ENCODE peak calls at places on chromosomes 11 and 22, in seven cellular contexts. One of them, this sample, is unnamed.

GRCh38 chr11:15307600-15307999 is 192.9 kb downstream of the INSC start:
- DNase-seq in PC-3: no peak
- DNase-seq in cardiac fibroblast: no peak
- DNase-seq in astrocyte of the spinal cord: no peak
- DNase-seq in OCI-LY7: no peak
- DNase-seq in esophagus squamous epithelium: no peak
- DNase-seq in CD8-positive, alpha-beta T cell: no peak
- DNase-seq in this sample: no peak

GRCh38 chr11:102647430-102647829 is 22.3 kb upstream of the MMP20 start:
- DNase-seq in PC-3: peak
- DNase-seq in cardiac fibroblast: peak
- DNase-seq in astrocyte of the spinal cord: no peak
- DNase-seq in OCI-LY7: no peak
- DNase-seq in esophagus squamous epithelium: no peak
- DNase-seq in CD8-positive, alpha-beta T cell: no peak
- DNase-seq in this sample: peak

GRCh38 chr11:128931661-128932060 is 11.0 kb downstream of the TP53AIP1 start:
- DNase-seq in PC-3: no peak
- DNase-seq in cardiac fibroblast: no peak
- DNase-seq in astrocyte of the spinal cord: no peak
- DNase-seq in OCI-LY7: no peak
- DNase-seq in esophagus squamous epithelium: no peak
- DNase-seq in CD8-positive, alpha-beta T cell: no peak
- DNase-seq in this sample: no peak

GRCh38 chr11:128757886-128758612 is 64.2 kb downstream of the FLI1 start:
- DNase-seq in PC-3: peak
- DNase-seq in cardiac fibroblast: no peak
- DNase-seq in astrocyte of the spinal cord: no peak
- DNase-seq in OCI-LY7: peak
- DNase-seq in esophagus squamous epithelium: no peak
- DNase-seq in CD8-positive, alpha-beta T cell: no peak
- DNase-seq in this sample: no peak

GRCh38 chr22:42172385-42173172 is 42.0 kb upstream of the CYP2D6 start:
- DNase-seq in PC-3: no peak
- DNase-seq in cardiac fibroblast: peak
- DNase-seq in astrocyte of the spinal cord: peak
- DNase-seq in OCI-LY7: peak
- DNase-seq in esophagus squamous epithelium: no peak
- DNase-seq in CD8-positive, alpha-beta T cell: no peak
- DNase-seq in this sample: no peak

GRCh38 chr11:92969634-92970347 is at the start of gene MTNR1B:
- DNase-seq in PC-3: no peak
- DNase-seq in cardiac fibroblast: no peak
- DNase-seq in astrocyte of the spinal cord: no peak
- DNase-seq in OCI-LY7: no peak
- DNase-seq in esophagus squamous epithelium: no peak
- DNase-seq in CD8-positive, alpha-beta T cell: no peak
- DNase-seq in this sample: no peak

GRCh38 chr22:24810043-24810749 is 4.2 kb downstream of the SGSM1 start:
- DNase-seq in PC-3: no peak
- DNase-seq in cardiac fibroblast: no peak
- DNase-seq in astrocyte of the spinal cord: no peak
- DNase-seq in OCI-LY7: no peak
- DNase-seq in esophagus squamous epithelium: no peak
- DNase-seq in CD8-positive, alpha-beta T cell: no peak
- DNase-seq in this sample: no peak

GRCh38 chr22:29157759-29158535 is 47.7 kb upstream of the EMID1 start:
- DNase-seq in PC-3: peak
- DNase-seq in cardiac fibroblast: no peak
- DNase-seq in astrocyte of the spinal cord: no peak
- DNase-seq in OCI-LY7: peak
- DNase-seq in esophagus squamous epithelium: no peak
- DNase-seq in CD8-positive, alpha-beta T cell: no peak
- DNase-seq in this sample: no peak

GRCh38 chr22:41201146-41201545 is 4.0 kb upstream of the L3MBTL2 start:
- DNase-seq in PC-3: no peak
- DNase-seq in cardiac fibroblast: no peak
- DNase-seq in astrocyte of the spinal cord: no peak
- DNase-seq in OCI-LY7: no peak
- DNase-seq in esophagus squamous epithelium: no peak
- DNase-seq in CD8-positive, alpha-beta T cell: no peak
- DNase-seq in this sample: no peak

GRCh38 chr11:34366522-34366921 is 8.7 kb upstream of the ABTB2 start:
- DNase-seq in PC-3: peak
- DNase-seq in cardiac fibroblast: peak
- DNase-seq in astrocyte of the spinal cord: no peak
- DNase-seq in OCI-LY7: no peak
- DNase-seq in esophagus squamous epithelium: no peak
- DNase-seq in CD8-positive, alpha-beta T cell: no peak
- DNase-seq in this sample: peak

GRCh38 chr11:75716659-75717058 is 979 bp upstream of the MOGAT2 start:
- DNase-seq in PC-3: no peak
- DNase-seq in cardiac fibroblast: no peak
- DNase-seq in astrocyte of the spinal cord: no peak
- DNase-seq in OCI-LY7: no peak
- DNase-seq in esophagus squamous epithelium: no peak
- DNase-seq in CD8-positive, alpha-beta T cell: no peak
- DNase-seq in this sample: no peak

GRCh38 chr11:11078344-11078743 is 220.5 kb upstream of the ZBED5 start:
- DNase-seq in PC-3: peak
- DNase-seq in cardiac fibroblast: peak
- DNase-seq in astrocyte of the spinal cord: peak
- DNase-seq in OCI-LY7: no peak
- DNase-seq in esophagus squamous epithelium: no peak
- DNase-seq in CD8-positive, alpha-beta T cell: no peak
- DNase-seq in this sample: peak

GRCh38 chr11:108664730-108665525 is at the start of gene DDX10:
- DNase-seq in PC-3: peak
- DNase-seq in cardiac fibroblast: peak
- DNase-seq in astrocyte of the spinal cord: peak
- DNase-seq in OCI-LY7: peak
- DNase-seq in esophagus squamous epithelium: peak
- DNase-seq in CD8-positive, alpha-beta T cell: peak
- DNase-seq in this sample: peak
- TF ChIP-seq CTCF in PC-3: peak
- TF ChIP-seq CTCF in cardiac fibroblast: no peak
- TF ChIP-seq CTCF in astrocyte of the spinal cord: no peak
- TF ChIP-seq CTCF in OCI-LY7: peak
- TF ChIP-seq CTCF in esophagus squamous epithelium: peak
- TF ChIP-seq CTCF in CD8-positive, alpha-beta T cell: no peak
- TF ChIP-seq CTCF in this sample: peak

DNA sequence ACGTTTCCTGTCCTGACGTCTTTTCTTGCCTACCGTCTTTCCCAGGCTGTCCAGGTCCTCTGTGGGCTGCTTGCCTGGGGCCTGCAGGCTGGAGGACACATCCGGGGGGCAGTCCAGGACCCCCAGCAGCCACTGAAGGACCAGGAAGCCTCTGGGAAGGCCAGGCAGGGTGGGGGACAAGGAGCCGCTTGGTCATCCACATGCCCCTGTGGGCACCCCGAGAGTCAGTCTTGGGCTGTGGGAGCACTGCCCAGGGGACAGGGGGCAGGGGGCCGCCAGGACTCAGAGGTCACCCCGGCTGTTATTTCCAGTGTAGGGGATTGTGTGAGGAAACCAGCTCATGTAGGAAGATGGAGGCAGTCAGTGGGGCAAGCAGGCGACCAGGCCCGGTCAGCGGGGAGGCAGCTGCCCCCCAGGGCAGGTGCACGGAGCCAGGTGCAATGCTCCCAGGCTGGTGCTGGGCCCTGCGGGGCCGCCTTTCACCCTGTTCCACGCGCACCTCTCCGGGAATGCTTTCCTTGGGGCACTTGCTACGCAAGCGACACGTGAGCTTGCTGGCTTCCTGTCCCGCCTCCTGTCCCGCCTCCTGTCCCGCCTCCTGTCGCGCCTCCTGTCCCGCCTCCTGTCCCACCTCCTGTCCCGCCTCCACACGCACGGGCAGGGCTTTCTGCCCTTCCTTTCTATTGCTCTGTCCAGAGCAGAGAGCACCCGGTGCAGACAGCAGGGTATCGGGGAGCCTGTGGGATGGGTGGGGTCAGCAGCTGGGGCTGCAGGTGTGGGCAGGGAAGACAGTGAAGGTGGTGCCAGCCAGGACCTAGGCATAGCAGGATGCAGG is 39.5 kb downstream of the MUC5B start:
- DNase-seq in PC-3: peak
- DNase-seq in cardiac fibroblast: peak
- DNase-seq in astrocyte of the spinal cord: peak
- DNase-seq in OCI-LY7: peak
- DNase-seq in esophagus squamous epithelium: peak
- DNase-seq in CD8-positive, alpha-beta T cell: peak
- DNase-seq in this sample: peak
- H3K4me3 ChIP-seq in PC-3: peak
- H3K4me3 ChIP-seq in cardiac fibroblast: peak
- H3K4me3 ChIP-seq in astrocyte of the spinal cord: peak
- H3K4me3 ChIP-seq in OCI-LY7: peak
- H3K4me3 ChIP-seq in esophagus squamous epithelium: peak
- H3K4me3 ChIP-seq in CD8-positive, alpha-beta T cell: peak
- H3K4me3 ChIP-seq in this sample: peak

GRCh38 chr11:66336234-66337102 is at the start of gene RIN1:
- DNase-seq in PC-3: peak
- DNase-seq in cardiac fibroblast: peak
- DNase-seq in astrocyte of the spinal cord: peak
- DNase-seq in OCI-LY7: peak
- DNase-seq in esophagus squamous epithelium: no peak
- DNase-seq in CD8-positive, alpha-beta T cell: peak
- DNase-seq in this sample: peak
- TF ChIP-seq CTCF in PC-3: peak
- TF ChIP-seq CTCF in cardiac fibroblast: no peak
- TF ChIP-seq CTCF in astrocyte of the spinal cord: peak
- TF ChIP-seq CTCF in OCI-LY7: peak
- TF ChIP-seq CTCF in esophagus squamous epithelium: no peak
- TF ChIP-seq CTCF in CD8-positive, alpha-beta T cell: no peak
- TF ChIP-seq CTCF in this sample: peak

DNA sequence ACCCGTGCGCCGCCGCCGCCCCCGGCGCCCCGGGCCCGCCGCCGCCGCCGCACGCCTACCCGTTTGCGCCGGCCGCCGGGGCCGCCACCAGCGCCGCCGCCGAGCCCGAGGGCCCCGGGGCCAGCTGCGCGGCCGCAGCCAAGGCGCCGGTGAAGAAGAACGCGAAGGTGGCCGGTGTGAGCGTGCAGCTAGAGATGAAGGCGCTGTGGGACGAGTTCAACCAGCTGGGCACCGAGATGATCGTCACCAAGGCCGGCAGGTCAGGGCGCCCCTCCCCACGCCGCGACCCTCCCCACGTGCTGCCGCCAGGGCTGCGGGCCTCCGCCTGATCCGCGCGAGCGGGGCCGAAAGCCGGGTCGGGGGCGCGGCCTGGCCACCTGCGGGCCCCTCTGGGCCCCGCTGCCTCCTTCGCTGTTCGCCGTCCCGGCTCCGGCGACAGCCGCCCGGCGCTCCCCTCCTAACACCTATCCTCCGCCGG is 483 bp downstream of the TBX1 start:
- DNase-seq in PC-3: no peak
- DNase-seq in cardiac fibroblast: no peak
- DNase-seq in astrocyte of the spinal cord: no peak
- DNase-seq in OCI-LY7: no peak
- DNase-seq in esophagus squamous epithelium: no peak
- DNase-seq in CD8-positive, alpha-beta T cell: peak
- DNase-seq in this sample: no peak
- H3K4me3 ChIP-seq in PC-3: peak
- H3K4me3 ChIP-seq in cardiac fibroblast: no peak
- H3K4me3 ChIP-seq in astrocyte of the spinal cord: no peak
- H3K4me3 ChIP-seq in OCI-LY7: no peak
- H3K4me3 ChIP-seq in esophagus squamous epithelium: peak
- H3K4me3 ChIP-seq in CD8-positive, alpha-beta T cell: no peak
- H3K4me3 ChIP-seq in this sample: peak

GRCh38 chr11:133577403-133577802 is 45.1 kb upstream of the OPCML start:
- DNase-seq in PC-3: no peak
- DNase-seq in cardiac fibroblast: no peak
- DNase-seq in astrocyte of the spinal cord: no peak
- DNase-seq in OCI-LY7: no peak
- DNase-seq in esophagus squamous epithelium: no peak
- DNase-seq in CD8-positive, alpha-beta T cell: no peak
- DNase-seq in this sample: no peak

GRCh38 chr11:133579165-133580031 is 47.1 kb upstream of the OPCML start:
- DNase-seq in PC-3: no peak
- DNase-seq in cardiac fibroblast: no peak
- DNase-seq in astrocyte of the spinal cord: no peak
- DNase-seq in OCI-LY7: no peak
- DNase-seq in esophagus squamous epithelium: no peak
- DNase-seq in CD8-positive, alpha-beta T cell: no peak
- DNase-seq in this sample: no peak

GRCh38 chr11:133570376-133570775 is 38.1 kb upstream of the OPCML start:
- DNase-seq in PC-3: no peak
- DNase-seq in cardiac fibroblast: no peak
- DNase-seq in astrocyte of the spinal cord: no peak
- DNase-seq in OCI-LY7: no peak
- DNase-seq in esophagus squamous epithelium: no peak
- DNase-seq in CD8-positive, alpha-beta T cell: no peak
- DNase-seq in this sample: no peak

GRCh38 chr11:133581091-133581490 is 48.8 kb upstream of the OPCML start:
- DNase-seq in PC-3: no peak
- DNase-seq in cardiac fibroblast: no peak
- DNase-seq in astrocyte of the spinal cord: no peak
- DNase-seq in OCI-LY7: no peak
- DNase-seq in esophagus squamous epithelium: no peak
- DNase-seq in CD8-positive, alpha-beta T cell: no peak
- DNase-seq in this sample: no peak

GRCh38 chr11:133576351-133576750 is 44.0 kb upstream of the OPCML start:
- DNase-seq in PC-3: no peak
- DNase-seq in cardiac fibroblast: no peak
- DNase-seq in astrocyte of the spinal cord: no peak
- DNase-seq in OCI-LY7: no peak
- DNase-seq in esophagus squamous epithelium: no peak
- DNase-seq in CD8-positive, alpha-beta T cell: no peak
- DNase-seq in this sample: no peak
- TF ChIP-seq CTCF in PC-3: peak
- TF ChIP-seq CTCF in cardiac fibroblast: no peak
- TF ChIP-seq CTCF in astrocyte of the spinal cord: no peak
- TF ChIP-seq CTCF in OCI-LY7: peak
- TF ChIP-seq CTCF in esophagus squamous epithelium: no peak
- TF ChIP-seq CTCF in CD8-positive, alpha-beta T cell: no peak
- TF ChIP-seq CTCF in this sample: no peak

GRCh38 chr22:45934659-45935341 is 42.2 kb downstream of the WNT7B start:
- DNase-seq in PC-3: peak
- DNase-seq in cardiac fibroblast: peak
- DNase-seq in astrocyte of the spinal cord: peak
- DNase-seq in OCI-LY7: no peak
- DNase-seq in esophagus squamous epithelium: no peak
- DNase-seq in CD8-positive, alpha-beta T cell: no peak
- DNase-seq in this sample: peak
- H3K4me3 ChIP-seq in PC-3: peak
- H3K4me3 ChIP-seq in cardiac fibroblast: no peak
- H3K4me3 ChIP-seq in astrocyte of the spinal cord: no peak
- H3K4me3 ChIP-seq in OCI-LY7: no peak
- H3K4me3 ChIP-seq in esophagus squamous epithelium: peak
- H3K4me3 ChIP-seq in CD8-positive, alpha-beta T cell: no peak
- H3K4me3 ChIP-seq in this sample: peak

This sample was measured in AG10803.